ENCODE peak calls at places on chromosomes 2 and 18, in six cellular contexts. C, Y, L, D, F and R are unnamed samples.

GRCh38 chr2:86283461-86284030 is 53.9 kb downstream of the REEP1 start:
- DNase-seq in C (no peak), Y (no peak), L (no peak), D (no peak), F (no peak), R (no peak)

GRCh38 chr2:240839152-240840143 is 19.4 kb upstream of the KIF1A start:
- DNase-seq in C (no peak), Y (no peak), L (no peak), D (no peak), F (no peak), R (no peak)

GRCh38 chr18:2180586-2180985 is 390.7 kb downstream of the METTL4 start:
- DNase-seq in C (no peak), Y (no peak), L (no peak), D (no peak), F (no peak), R (no peak)

GRCh38 chr2:200587007-200587616 is 1.3 kb downstream of the AOX1 start:
- DNase-seq in C (no peak), Y (no peak), L (no peak), D (no peak), F (no peak), R (no peak)

GRCh38 chr2:102065675-102066252 is 74.0 kb downstream of the IL1R2 start:
- DNase-seq in C (peak; percentile 88), Y (peak; percentile 16), L (no peak), D (no peak), F (peak; percentile 49), R (no peak)

GRCh38 chr2:112541315-112542122 is 746 bp upstream of the POLR1B start:
- DNase-seq in C (no peak), Y (no peak), L (peak; percentile 5), D (peak; percentile 88), F (peak; percentile 87), R (peak; percentile 67)

GRCh38 chr2:63050916-63051794 is 525 bp downstream of the OTX1 start:
- DNase-seq in C (no peak), Y (no peak), L (no peak), D (peak; percentile 82), F (peak; percentile 41), R (no peak)

GRCh38 chr18:44870631-44871502 is 190.2 kb downstream of the SETBP1 start:
- DNase-seq in C (no peak), Y (no peak), L (no peak), D (no peak), F (no peak), R (no peak)

GRCh38 chr2:105329561-105330495 is at the start of gene TGFBRAP1:
- DNase-seq in C (peak; percentile 35), Y (no peak), L (no peak), D (peak; percentile 73), F (peak; percentile 81), R (no peak)
- TF ChIP-seq ZNF274 in C (peak; percentile 95), Y (no peak), L (no peak), D (no peak), F (no peak), R (no peak)

GRCh38 chr2:57510704-57511103 is 535.9 kb upstream of the VRK2 start:
- DNase-seq in C (no peak), Y (no peak), L (no peak), D (no peak), F (no peak), R (no peak)

GRCh38 chr2:57504787-57505186 is 541.8 kb upstream of the VRK2 start:
- DNase-seq in C (no peak), Y (no peak), L (no peak), D (no peak), F (no peak), R (no peak)
- H3K27me3 ChIP-seq in C (no peaks in the 10 kb centered on the region), Y (no peaks in the 10 kb centered on the region), L (no peaks in the 10 kb centered on the region), D (no peaks in the 10 kb centered on the region), F (no peaks in the 10 kb centered on the region), R (no peaks in the 10 kb centered on the region)

DNA sequence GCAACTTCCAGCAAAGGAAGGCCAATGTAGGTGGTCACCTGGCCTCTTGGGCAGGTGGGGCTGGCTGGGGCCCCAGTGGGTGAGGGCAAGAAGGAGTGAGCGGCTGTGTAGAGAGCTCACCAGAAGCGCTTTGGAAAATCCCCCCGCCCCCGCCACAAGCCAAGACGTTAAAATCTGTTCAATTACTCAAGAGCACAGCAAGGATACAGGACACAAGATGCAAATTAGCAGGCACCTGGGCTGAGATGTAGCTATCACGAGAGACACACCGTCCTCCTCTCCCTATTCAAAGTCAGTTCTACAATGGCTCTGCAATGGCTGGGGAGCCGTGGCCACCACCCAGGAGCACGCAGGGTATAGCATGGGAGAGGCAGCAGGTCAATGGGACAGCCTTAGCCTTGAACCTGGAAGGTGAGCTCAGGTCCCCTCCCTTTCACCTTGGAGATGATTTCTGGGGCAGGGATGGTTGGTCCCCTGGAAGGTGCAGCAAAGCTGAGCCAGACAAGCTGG is 38.5 kb upstream of the GPR17 start:
- DNase-seq in C (no peak), Y (no peak), L (no peak), D (no peak), F (no peak), R (no peak)
- TF ChIP-seq ZNF274 in C (no peak), Y (no peak), L (no peak), D (no peak), F (no peak), R (no peak)

DNA sequence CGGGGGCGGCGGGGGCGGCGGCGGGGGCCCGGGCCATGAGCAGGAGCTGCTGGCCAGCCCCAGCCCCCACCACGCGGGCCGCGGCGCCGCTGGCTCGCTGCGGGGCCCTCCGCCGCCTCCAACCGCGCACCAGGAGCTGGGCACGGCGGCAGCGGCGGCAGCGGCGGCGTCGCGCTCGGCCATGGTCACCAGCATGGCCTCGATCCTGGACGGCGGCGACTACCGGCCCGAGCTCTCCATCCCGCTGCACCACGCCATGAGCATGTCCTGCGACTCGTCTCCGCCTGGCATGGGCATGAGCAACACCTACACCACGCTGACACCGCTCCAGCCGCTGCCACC is 648 bp downstream of the ONECUT2 start:
- DNase-seq in C (no peak), Y (no peak), L (no peak), D (peak; percentile 54), F (no peak), R (no peak)
- H3K27me3 ChIP-seq in C (peaks cover 14% of the 10 kb centered on the region), Y (peaks cover 38% of the 10 kb centered on the region), L (peaks cover 38% of the 10 kb centered on the region), D (peaks cover 93% of the 10 kb centered on the region), F (peaks cover 11% of the 10 kb centered on the region), R (peaks cover 93% of the 10 kb centered on the region)

GRCh38 chr2:203690110-203691047 is 16.1 kb upstream of the CD28 start:
- DNase-seq in C (no peak), Y (no peak), L (no peak), D (no peak), F (no peak), R (no peak)

GRCh38 chr2:203693242-203693879 is 13.1 kb upstream of the CD28 start:
- DNase-seq in C (no peak), Y (no peak), L (no peak), D (no peak), F (no peak), R (no peak)

GRCh38 chr2:203694186-203694585 is 12.3 kb upstream of the CD28 start:
- DNase-seq in C (no peak), Y (no peak), L (no peak), D (no peak), F (no peak), R (no peak)

GRCh38 chr2:203691149-203691548 is 15.3 kb upstream of the CD28 start:
- DNase-seq in C (peak; percentile 56), Y (no peak), L (no peak), D (no peak), F (no peak), R (no peak)

GRCh38 chr2:203692039-203692710 is 14.3 kb upstream of the CD28 start:
- DNase-seq in C (peak; percentile 35), Y (no peak), L (no peak), D (no peak), F (no peak), R (no peak)
- TF ChIP-seq ZNF274 in C (no peak), Y (no peak), L (no peak), D (no peak), F (no peak), R (no peak)

GRCh38 chr2:126963390-126963789 is 64.7 kb downstream of the TEX51 start:
- DNase-seq in C (no peak), Y (no peak), L (no peak), D (no peak), F (no peak), R (no peak)
- H3K27me3 ChIP-seq in C (peaks cover 4% of the 10 kb centered on the region), Y (peaks cover 15% of the 10 kb centered on the region), L (no peaks in the 10 kb centered on the region), D (no peaks in the 10 kb centered on the region), F (peaks cover 12% of the 10 kb centered on the region), R (no peaks in the 10 kb centered on the region)

DNA sequence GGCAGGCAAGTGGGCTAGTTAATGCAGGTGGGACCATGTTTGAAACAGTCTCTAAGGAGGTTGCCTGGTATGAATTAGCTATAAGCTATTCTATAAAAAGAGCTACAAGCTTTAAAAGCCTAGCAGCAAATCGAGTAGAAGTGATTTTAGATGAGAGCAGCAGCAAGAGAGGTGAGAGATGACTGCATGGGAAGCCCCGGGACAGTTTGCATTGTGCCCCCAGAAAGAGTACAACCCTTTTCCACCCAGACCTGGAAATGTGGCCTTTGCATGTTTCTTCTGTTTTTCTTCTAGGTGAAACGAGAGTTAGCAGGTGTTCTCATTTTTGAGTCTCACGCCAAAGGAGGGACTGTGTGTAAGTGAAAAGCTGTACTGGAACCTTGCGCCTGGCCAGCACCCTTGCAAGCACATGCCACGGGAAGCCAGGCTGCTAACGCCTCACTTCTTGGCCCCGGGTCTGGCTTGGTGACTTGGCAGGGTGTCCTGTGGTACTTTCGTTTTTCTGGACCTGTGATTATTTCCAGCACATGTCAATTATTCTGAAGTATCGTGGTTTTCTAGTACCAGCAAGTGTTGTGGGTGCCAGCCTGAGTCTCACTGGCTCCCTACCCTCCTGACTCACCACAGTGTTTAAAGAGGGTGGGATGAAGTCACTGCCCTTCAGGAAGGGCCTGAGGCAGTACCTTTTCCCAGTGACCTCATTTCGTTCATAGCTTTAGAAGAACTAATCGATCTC is 90.3 kb upstream of the MAP3K20 start:
- DNase-seq in C (no peak), Y (peak; percentile 4), L (no peak), D (no peak), F (no peak), R (no peak)
- TF ChIP-seq ZNF274 in C (no peak), Y (no peak), L (no peak), D (no peak), F (no peak), R (no peak)

GRCh38 chr2:218963597-218963996 is 4.1 kb downstream of the CDK5R2 start:
- DNase-seq in C (no peak), Y (no peak), L (no peak), D (no peak), F (no peak), R (no peak)
- H3K27me3 ChIP-seq in C (peaks cover 68% of the 10 kb centered on the region), Y (peaks cover 11% of the 10 kb centered on the region), L (peaks cover 13% of the 10 kb centered on the region), D (peaks cover 42% of the 10 kb centered on the region), F (peaks cover 21% of the 10 kb centered on the region), R (peaks cover 42% of the 10 kb centered on the region)